ENCODE peak calls at places on chromosomes 16 and 17, in four cellular contexts. C is adrenal gland, L is K562, G is transverse colon. B is an unnamed sample.
A peak's percentile ranks its signal among the peaks of the same experiment; 100 is the strongest.

GRCh38 chr17:48539177-48539576 is 5.7 kb downstream of the HOXB2 start:
- DNase-seq in G (no peak), C (no peak), L (no peak), B (no peak)

GRCh38 chr16:78292726-78293380 is 193.4 kb downstream of the WWOX start:
- DNase-seq in C (no peak), L (no peak), G (no peak), B (no peak)

GRCh38 chr16:31157136-31157535 is 7.3 kb upstream of the PRSS36 start:
- DNase-seq in C (no peak), L (peak; percentile 64), G (peak; percentile 17), B (no peak)

GRCh38 chr17:4310349-4311060 is 46.7 kb upstream of the ANKFY1 start:
- DNase-seq in C (no peak), L (peak; percentile 14), G (no peak), B (no peak)

GRCh38 chr17:67377727-67378443 is 804 bp downstream of the PITPNC1 start:
- DNase-seq in G (peak; percentile 53), C (peak; percentile 67), L (peak; percentile 47), B (peak; percentile 59)

GRCh38 chr16:2095315-2095853 is 40.3 kb downstream of the PKD1 start:
- DNase-seq in G (no peak), L (no peak), C (no peak), B (no peak)

GRCh38 chr16:50537533-50538290 is 10.5 kb upstream of the NKD1 start:
- DNase-seq in G (no peak), L (no peak), C (peak; percentile 9), B (no peak)

GRCh38 chr16:1792836-1793577 is 498 bp downstream of the IGFALS start:
- DNase-seq in L (no peak), C (no peak), G (no peak), B (peak; percentile 16)

GRCh38 chr17:9054146-9054545 is 32.8 kb downstream of the NTN1 start:
- DNase-seq in L (no peak), G (no peak), C (no peak), B (no peak)

GRCh38 chr16:7443108-7443507 is 110.5 kb downstream of the RBFOX1 start:
- DNase-seq in C (no peak), G (no peak), L (no peak), B (no peak)
- H3K4me1 ChIP-seq in C (no peaks in the 10 kb centered on the region), G (no peaks in the 10 kb centered on the region), L (no peaks in the 10 kb centered on the region), B (no peaks in the 10 kb centered on the region)

GRCh38 chr16:68300736-68301459 is 9.8 kb downstream of the SLC7A6OS start:
- DNase-seq in C (no peak), L (no peak), G (no peak), B (no peak)

GRCh38 chr16:68298312-68298711 is 12.4 kb downstream of the SLC7A6OS start:
- DNase-seq in C (no peak), G (no peak), L (no peak), B (no peak)

GRCh38 chr16:68297908-68298307 is 12.8 kb downstream of the SLC7A6OS start:
- DNase-seq in C (peak; percentile 74), G (no peak), L (no peak), B (no peak)

GRCh38 chr16:68299571-68300453 is 10.9 kb downstream of the SLC7A6OS start:
- DNase-seq in L (no peak), C (no peak), G (no peak), B (no peak)

DNA sequence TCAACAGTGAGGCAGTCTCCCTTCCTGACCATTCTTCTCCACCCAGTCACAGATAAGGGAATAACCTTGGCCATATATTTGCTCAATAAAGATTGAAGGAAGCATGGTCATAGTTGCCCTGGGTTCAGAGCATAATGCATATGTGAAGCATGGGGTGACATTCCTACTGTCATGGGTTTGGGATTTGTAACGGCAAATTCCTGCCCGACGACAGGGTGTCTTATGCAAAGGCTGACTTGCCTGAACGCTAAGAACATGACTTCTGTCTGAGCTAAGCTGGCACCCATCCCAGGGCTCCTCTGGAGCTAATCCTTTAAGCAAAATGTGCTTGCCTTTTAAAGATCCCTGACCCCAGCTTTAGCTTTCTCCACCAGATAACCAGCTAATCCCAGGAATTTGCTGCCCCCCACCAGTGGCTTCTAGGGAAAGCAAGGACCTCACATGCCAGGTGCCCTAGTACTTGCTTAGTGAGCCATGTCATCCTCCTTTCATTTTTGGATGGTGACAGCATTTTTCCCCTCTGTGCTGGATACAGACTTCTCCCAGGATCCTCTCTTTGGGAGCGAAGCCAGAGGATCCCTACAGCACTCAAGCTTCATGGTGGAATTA is 11.7 kb downstream of the SLC7A6OS start:
- DNase-seq in L (no peak), C (peak; percentile 93), G (no peak), B (no peak)
- TF ChIP-seq POLR2A in L (peak; percentile 39), C (peak; percentile 8), G (no peak), B (no peak)

GRCh38 chr17:57939797-57940196 is 15.4 kb downstream of the CUEDC1 start:
- DNase-seq in G (peak; percentile 66), L (peak; percentile 31), C (no peak), B (no peak)

GRCh38 chr17:57940653-57941329 is 14.4 kb downstream of the CUEDC1 start:
- DNase-seq in C (no peak), G (no peak), L (no peak), B (no peak)

GRCh38 chr17:57940217-57940616 is 15.0 kb downstream of the CUEDC1 start:
- DNase-seq in G (no peak), L (no peak), C (peak; percentile 77), B (no peak)

GRCh38 chr17:57943140-57943539 is 12.1 kb downstream of the CUEDC1 start:
- DNase-seq in C (no peak), G (no peak), L (no peak), B (no peak)

GRCh38 chr17:57941384-57942370 is 13.5 kb downstream of the CUEDC1 start:
- DNase-seq in C (no peak), L (no peak), G (no peak), B (no peak)
- H3K4me1 ChIP-seq in C (peaks cover 40% of the 10 kb centered on the region), L (peaks cover 4% of the 10 kb centered on the region), G (peaks cover 94% of the 10 kb centered on the region), B (no peaks in the 10 kb centered on the region)

GRCh38 chr16:54287018-54287757 is 601 bp upstream of the IRX3 start:
- DNase-seq in L (no peak), C (no peak), G (no peak), B (no peak)

GRCh38 chr16:54285414-54286066 is 1.0 kb downstream of the IRX3 start:
- DNase-seq in G (no peak), L (no peak), C (no peak), B (no peak)

GRCh38 chr16:54287758-54288591 is 1.4 kb upstream of the IRX3 start:
- DNase-seq in C (no peak), L (no peak), G (no peak), B (no peak)

GRCh38 chr16:54286067-54286329 is 589 bp downstream of the IRX3 start:
- DNase-seq in C (peak; percentile 69), G (no peak), L (no peak), B (no peak)

DNA sequence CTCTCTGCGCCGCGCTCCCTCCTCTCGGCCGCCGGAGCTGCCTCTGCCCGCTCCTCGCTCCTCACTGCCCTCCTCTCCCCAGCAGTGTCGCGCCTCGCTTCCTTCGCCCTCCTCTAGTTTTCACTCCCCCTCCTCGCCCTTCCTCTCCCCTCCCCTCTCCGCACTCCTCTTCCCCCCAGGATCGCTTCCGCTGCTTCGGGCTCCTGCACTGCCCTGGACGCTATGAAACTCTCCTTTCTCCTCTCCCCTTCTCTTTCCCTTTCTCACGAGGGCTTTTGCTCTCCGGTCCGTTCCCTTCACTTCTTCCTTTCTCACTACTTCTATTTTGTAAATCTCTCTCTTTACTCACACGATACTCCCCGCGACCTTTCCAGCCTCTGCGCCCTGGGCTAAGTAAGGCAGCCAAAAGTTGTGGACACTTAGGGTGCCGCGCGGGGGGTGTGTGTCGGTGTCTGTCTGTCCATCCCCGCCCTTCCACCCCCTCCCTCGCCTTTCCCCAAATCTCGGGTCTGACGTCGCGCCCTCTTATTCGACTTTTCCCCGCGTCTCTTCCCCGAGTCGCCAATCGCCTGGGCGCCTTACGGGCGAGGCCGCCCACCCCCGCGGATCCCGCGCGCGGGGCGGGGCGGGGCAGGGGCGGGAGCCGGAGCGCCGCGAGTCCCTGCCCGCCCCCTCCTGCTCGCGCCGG is at the start of gene IRX3:
- DNase-seq in L (no peak), G (peak; percentile 13), C (peak; percentile 85), B (peak; percentile 66)
- TF ChIP-seq POLR2A in L (no peak), G (no peak), C (peak; percentile 46), B (no peak)

GRCh38 chr17:57953219-57953618 is 2.0 kb downstream of the CUEDC1 start:
- DNase-seq in G (no peak), C (no peak), L (no peak), B (no peak)
- H3K4me1 ChIP-seq in G (peaks cover 76% of the 10 kb centered on the region), C (peaks cover 40% of the 10 kb centered on the region), L (peaks cover 25% of the 10 kb centered on the region), B (peaks cover 11% of the 10 kb centered on the region)

GRCh38 chr16:87851601-87852000 is 17.7 kb downstream of the SLC7A5 start:
- DNase-seq in G (no peak), C (no peak), L (no peak), B (no peak)

GRCh38 chr16:87851141-87851587 is 18.1 kb downstream of the SLC7A5 start:
- DNase-seq in C (no peak), G (no peak), L (no peak), B (no peak)

GRCh38 chr16:87854907-87855683 is 14.2 kb downstream of the SLC7A5 start:
- DNase-seq in L (no peak), C (no peak), G (no peak), B (no peak)

GRCh38 chr16:87854053-87854906 is 15.0 kb downstream of the SLC7A5 start:
- DNase-seq in G (peak; percentile 41), L (peak; percentile 95), C (no peak), B (no peak)

GRCh38 chr16:87853411-87854052 is 15.8 kb downstream of the SLC7A5 start:
- DNase-seq in G (peak; percentile 95), C (peak; percentile 97), L (peak; percentile 93), B (peak; percentile 88)
- TF ChIP-seq POLR2A in G (peak; percentile 64), C (peak; percentile 36), L (peak; percentile 56), B (peak; percentile 10)

DNA sequence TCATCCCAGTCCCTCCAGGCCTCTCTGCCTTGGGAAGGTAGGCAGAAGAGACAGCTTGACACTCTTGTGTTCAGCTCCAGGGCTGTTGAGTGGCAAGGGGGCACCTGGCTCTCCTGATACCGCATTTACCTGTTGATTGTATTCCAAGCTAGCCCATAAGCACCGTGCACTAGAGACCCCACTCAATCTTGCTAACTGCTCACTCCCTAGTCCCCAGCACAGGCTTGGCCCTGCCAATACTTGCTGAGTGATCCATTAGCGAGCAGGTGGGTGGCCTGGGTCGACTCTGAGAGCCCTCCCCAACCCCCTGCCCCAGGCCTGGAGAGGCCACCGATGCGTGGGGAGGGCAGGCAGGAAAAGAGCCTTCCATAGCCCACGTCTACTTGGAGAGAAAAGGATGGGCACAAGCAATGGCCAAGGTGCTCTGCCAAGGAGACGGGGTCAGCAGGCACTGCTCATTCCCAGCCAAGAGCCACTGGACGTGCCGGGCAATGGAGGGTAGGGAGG is 29.5 kb downstream of the FA2H start:
- DNase-seq in L (no peak), G (no peak), C (no peak), B (no peak)
- H3K4me1 ChIP-seq in L (peaks cover 27% of the 10 kb centered on the region), G (peaks cover 46% of the 10 kb centered on the region), C (peaks cover 7% of the 10 kb centered on the region), B (no peaks in the 10 kb centered on the region)

B was measured in ovary.